ENCODE peak calls at places on chromosomes 4 and X, in nine cellular contexts. D is AG08396, V is NCI-H2081, Q is D341Med, I is left cardiac atrium, P is GM20000, M is HT-29, W is astrocyte, J is ACHN. E is an unnamed sample.

GRCh38 chrX:130114141-130114561 is 3.9 kb upstream of the ELF4 start:
- DNase-seq in I (no peak), W (no peak), Q (no peak), J (peak), V (no peak), D (peak), P (no peak), M (no peak), E (no peak)

GRCh38 chr4:70313736-70314135 is 21.0 kb upstream of the CABS1 start:
- DNase-seq in I (no peak), W (no peak), M (no peak), Q (no peak), P (no peak), D (no peak), J (no peak), V (no peak), E (no peak)

GRCh38 chr4:98094118-98094517 is 49.2 kb downstream of the STPG2 start:
- DNase-seq in D (no peak), Q (no peak), V (no peak), I (no peak), J (no peak), P (no peak), M (no peak), W (no peak), E (no peak)

GRCh38 chr4:154044118-154044517 is 255.2 kb upstream of the SFRP2 start:
- DNase-seq in M (no peak), J (no peak), P (no peak), I (no peak), Q (no peak), W (no peak), D (no peak), V (no peak), E (no peak)

GRCh38 chr4:167985565-167985964 is 106.8 kb upstream of the ANXA10 start:
- DNase-seq in W (no peak), M (no peak), V (no peak), P (no peak), Q (no peak), I (no peak), J (no peak), D (no peak), E (no peak)

GRCh38 chr4:95267081-95267480 is 281.7 kb downstream of the UNC5C start:
- DNase-seq in Q (no peak), W (peak), P (no peak), D (peak), V (no peak), M (no peak), J (peak), I (no peak), E (no peak)

GRCh38 chr4:143084566-143084965 is 100.2 kb upstream of the USP38 start:
- DNase-seq in W (peak), J (no peak), D (no peak), Q (no peak), P (no peak), V (no peak), I (no peak), M (no peak), E (no peak)

GRCh38 chrX:149871433-149871832 is 9.6 kb upstream of the MAGEA8 start:
- DNase-seq in W (no peak), V (no peak), P (no peak), D (no peak), J (no peak), Q (no peak), I (no peak), M (no peak), E (no peak)

GRCh38 chr4:1012031-1012739 is 759 bp downstream of the FGFRL1 start:
- DNase-seq in J (peak), M (peak), I (no peak), Q (peak), W (peak), V (peak), P (no peak), D (peak), E (no peak)

GRCh38 chr4:186765673-186766546 is 42.3 kb upstream of the FAT1 start:
- DNase-seq in P (no peak), V (no peak), W (peak), D (no peak), Q (no peak), J (no peak), M (peak), I (no peak), E (no peak)

GRCh38 chr4:64341711-64342110 is 67.5 kb downstream of the TECRL start:
- DNase-seq in I (peak), Q (peak), J (no peak), W (no peak), V (no peak), M (no peak), D (no peak), P (no peak), E (no peak)

GRCh38 chr4:76569225-76569624 is 134.2 kb downstream of the SHROOM3 start:
- DNase-seq in D (no peak), I (no peak), Q (no peak), V (no peak), W (no peak), P (no peak), J (no peak), M (no peak), E (no peak)

GRCh38 chr4:158856852-158857251 is 88.0 kb downstream of the FNIP2 start:
- DNase-seq in J (peak), P (peak), I (no peak), V (no peak), Q (peak), W (peak), M (peak), D (peak), E (peak)

GRCh38 chr4:42331914-42332368 is 65.3 kb upstream of the SHISA3 start:
- DNase-seq in Q (no peak), W (peak), J (peak), P (peak), V (no peak), M (peak), D (no peak), I (peak), E (no peak)

E was measured in HEK293T.